ENCODE peak calls at places on chromosome 9, in four cellular contexts. Z, I, C and F are unnamed samples.

GRCh38 chr9:31166516-31166915 is 1217.9 kb upstream of the ACO1 start:
- DNase-seq in Z (no peak), C (no peak), I (no peak), F (no peak)

GRCh38 chr9:38626006-38626405 is 5.6 kb upstream of the ANKRD18A start:
- DNase-seq in Z (no peak), C (no peak), I (no peak), F (no peak)

GRCh38 chr9:130430734-130431535 is 13.8 kb upstream of the ASS1 start:
- DNase-seq in C (no peak), Z (no peak), I (no peak), F (no peak)

GRCh38 chr9:33419904-33420303 is 17.5 kb upstream of the AQP7 start:
- DNase-seq in Z (no peak), C (no peak), I (no peak), F (no peak)

GRCh38 chr9:97176206-97176605 is 131.3 kb upstream of the CCDC180 start:
- DNase-seq in I (no peak), C (no peak), Z (no peak), F (no peak)

GRCh38 chr9:124855944-124856773 is 2.9 kb downstream of the WDR38 start:
- DNase-seq in Z (no peak), I (no peak), C (no peak), F (peak)

GRCh38 chr9:137305060-137305787 is 3.2 kb upstream of the NRARP start:
- DNase-seq in Z (no peak), I (no peak), C (peak), F (no peak)

GRCh38 chr9:92561374-92562329 is 25.9 kb upstream of the ECM2 start:
- DNase-seq in Z (no peak), C (no peak), I (no peak), F (no peak)

GRCh38 chr9:92425578-92425977 is 1.3 kb upstream of the OMD start:
- DNase-seq in I (no peak), C (no peak), Z (no peak), F (no peak)

GRCh38 chr9:135088979-135089847 is 1.7 kb downstream of the OLFM1 start:
- DNase-seq in C (no peak), I (no peak), Z (no peak), F (no peak)

GRCh38 chr9:127522727-127523126 is 71.4 kb downstream of the LRSAM1 start:
- DNase-seq in C (no peak), Z (no peak), I (no peak), F (no peak)

GRCh38 chr9:469672-470040 is 255.0 kb downstream of the DOCK8 start:
- DNase-seq in Z (peak), I (no peak), C (peak), F (no peak)

GRCh38 chr9:14768561-14769234 is 46.2 kb upstream of the CER1 start:
- DNase-seq in I (peak), Z (no peak), C (no peak), F (peak)

GRCh38 chr9:107587175-107587963 is 97.8 kb upstream of the KLF4 start:
- DNase-seq in C (no peak), I (no peak), Z (peak), F (peak)

GRCh38 chr9:93130861-93131481 is 3.1 kb downstream of the NINJ1 start:
- DNase-seq in Z (peak), I (no peak), C (no peak), F (no peak)

GRCh38 chr9:122056484-122056883 is 36.6 kb downstream of the TTLL11 start:
- DNase-seq in Z (no peak), C (no peak), I (peak), F (peak)

GRCh38 chr9:110148868-110149267 is 59.1 kb downstream of the C9orf152 start:
- DNase-seq in C (no peak), I (no peak), Z (no peak), F (no peak)

GRCh38 chr9:73059304-73059703 is 92.4 kb upstream of the ANXA1 start:
- DNase-seq in I (no peak), C (no peak), Z (no peak), F (no peak)

GRCh38 chr9:86649913-86650312 is 295.7 kb upstream of the TUT7 start:
- DNase-seq in C (no peak), I (no peak), Z (no peak), F (no peak)

GRCh38 chr9:136782452-136782851 is 8.7 kb upstream of the TMEM141 start:
- DNase-seq in C (no peak), Z (no peak), I (no peak), F (no peak)

GRCh38 chr9:69746859-69747560 is 12.8 kb downstream of the PTAR1 start:
- DNase-seq in Z (no peak), C (no peak), I (no peak), F (no peak)

GRCh38 chr9:68678430-68678829 is 26.6 kb upstream of the PIP5K1B start:
- DNase-seq in C (no peak), I (peak), Z (no peak), F (peak)

GRCh38 chr9:21392270-21392669 is 7.1 kb upstream of the IFNA2 start:
- DNase-seq in Z (no peak), I (no peak), C (no peak), F (no peak)

GRCh38 chr9:132770775-132771310 is 100.6 kb downstream of the GTF3C4 start:
- DNase-seq in Z (no peak), I (no peak), C (no peak), F (no peak)

GRCh38 chr9:76800901-76801300 is 36.7 kb downstream of the PCA3 start:
- DNase-seq in I (no peak), C (no peak), Z (no peak), F (no peak)